ENCODE peak calls at places on chromosomes 12 and 14, in nine cellular contexts. K is fibroblast of pulmonary artery; Q is GM12878; F is thoracic aorta; P is cardiac muscle cell; X is OCI-LY7; C is GM23338; R is CD4-positive, CD25-positive, alpha-beta regulatory T cell; N is brain microvascular endothelial cell. U is an unnamed sample.

GRCh38 chr12:113071427-113072112 is 15.0 kb downstream of the DTX1 start:
- DNase-seq in K (no peak), Q (no peak), F (no peak), P (no peak), X (no peak), C (no peak), R (no peak), N (no peak), U (no peak)

GRCh38 chr14:67515386-67516079 is 17.6 kb upstream of the PLEKHH1 start:
- DNase-seq in K (peak), Q (no peak), F (no peak), P (no peak), X (peak), C (peak), R (peak), N (no peak), U (no peak)

GRCh38 chr12:127809236-127809635 is 457.7 kb upstream of the TMEM132C start:
- DNase-seq in K (peak), Q (no peak), F (no peak), P (no peak), X (no peak), C (no peak), R (no peak), N (peak), U (no peak)

GRCh38 chr12:2589381-2589780 is 205.4 kb upstream of the FKBP4 start:
- DNase-seq in K (no peak), Q (no peak), F (no peak), P (no peak), X (no peak), C (no peak), R (no peak), N (no peak), U (no peak)

GRCh38 chr14:21917699-21918436 is 244.2 kb upstream of the OR4E1 start:
- DNase-seq in K (peak), Q (peak), F (no peak), P (peak), X (peak), C (peak), R (peak), N (peak), U (peak)

GRCh38 chr12:8648598-8649205 is 13.9 kb downstream of the MFAP5 start:
- DNase-seq in K (no peak), Q (peak), F (no peak), P (no peak), X (peak), C (no peak), R (peak), N (no peak), U (no peak)

GRCh38 chr12:132338781-132339180 is 9.4 kb upstream of the GALNT9 start:
- DNase-seq in K (no peak), Q (no peak), F (no peak), P (no peak), X (no peak), C (no peak), R (no peak), N (no peak), U (no peak)

GRCh38 chr14:33357225-33358010 is 418.7 kb downstream of the NPAS3 start:
- DNase-seq in K (no peak), Q (no peak), F (no peak), P (peak), X (no peak), C (no peak), R (no peak), N (no peak), U (no peak)

GRCh38 chr12:52214421-52214802 is 18.6 kb upstream of the KRT7 start:
- DNase-seq in K (no peak), Q (no peak), F (no peak), P (no peak), X (no peak), C (no peak), R (no peak), N (no peak), U (no peak)

GRCh38 chr12:41589878-41590277 is 401.8 kb downstream of the PDZRN4 start:
- DNase-seq in K (no peak), Q (no peak), F (no peak), P (no peak), X (no peak), C (no peak), R (no peak), N (no peak), U (no peak)

GRCh38 chr12:59040043-59040442 is 119.7 kb upstream of the LRIG3 start:
- DNase-seq in K (no peak), Q (no peak), F (no peak), P (no peak), X (no peak), C (no peak), R (no peak), N (no peak), U (no peak)

GRCh38 chr12:124938066-124938465 is 23.6 kb upstream of the UBC start:
- DNase-seq in K (no peak), Q (peak), F (no peak), P (no peak), X (peak), C (no peak), R (no peak), N (no peak), U (no peak)

GRCh38 chr12:48216785-48217184 is 13.7 kb upstream of the OR10AD1 start:
- DNase-seq in K (no peak), Q (no peak), F (no peak), P (no peak), X (no peak), C (no peak), R (no peak), N (no peak), U (no peak)

GRCh38 chr14:20460458-20461229 is 590 bp downstream of the PIP4P1 start:
- DNase-seq in K (no peak), Q (peak), F (no peak), P (no peak), X (peak), C (peak), R (peak), N (no peak), U (no peak)

GRCh38 chr12:70049596-70050360 is 193.5 kb upstream of the CNOT2 start:
- DNase-seq in K (no peak), Q (peak), F (no peak), P (no peak), X (peak), C (no peak), R (no peak), N (no peak), U (no peak)

GRCh38 chr14:87332001-87332400 is 661.0 kb downstream of the GALC start:
- DNase-seq in K (peak), Q (no peak), F (no peak), P (no peak), X (no peak), C (no peak), R (no peak), N (no peak), U (no peak)

GRCh38 chr12:12992418-12993175 is 7.5 kb downstream of the HEBP1 start:
- DNase-seq in K (peak), Q (no peak), F (no peak), P (no peak), X (no peak), C (peak), R (no peak), N (peak), U (no peak)

GRCh38 chr12:68122236-68122920 is 37.2 kb downstream of the IFNG start:
- DNase-seq in K (no peak), Q (no peak), F (no peak), P (no peak), X (no peak), C (no peak), R (no peak), N (peak), U (no peak)

GRCh38 chr12:34398366-34398705 is 376.0 kb downstream of the ALG10 start:
- DNase-seq in K (no peak), Q (no peak), F (no peak), P (no peak), X (no peak), C (no peak), R (no peak), N (no peak), U (no peak)

GRCh38 chr12:111178194-111179081 is 190.5 kb downstream of the PHETA1 start:
- DNase-seq in K (no peak), Q (no peak), F (no peak), P (peak), X (no peak), C (no peak), R (no peak), N (no peak), U (no peak)

GRCh38 chr14:29643415-29644206 is 284.0 kb downstream of the PRKD1 start:
- DNase-seq in K (peak), Q (no peak), F (no peak), P (no peak), X (no peak), C (peak), R (no peak), N (no peak), U (no peak)

GRCh38 chr12:106672308-106673085 is 89.7 kb downstream of the RFX4 start:
- DNase-seq in K (no peak), Q (no peak), F (no peak), P (peak), X (no peak), C (peak), R (no peak), N (no peak), U (no peak)
- H3K4me3 ChIP-seq in K (no peak), Q (no peak), F (no peak), P (no peak), X (no peak), C (peak), R (no peak), N (no peak), U (no peak)

DNA sequence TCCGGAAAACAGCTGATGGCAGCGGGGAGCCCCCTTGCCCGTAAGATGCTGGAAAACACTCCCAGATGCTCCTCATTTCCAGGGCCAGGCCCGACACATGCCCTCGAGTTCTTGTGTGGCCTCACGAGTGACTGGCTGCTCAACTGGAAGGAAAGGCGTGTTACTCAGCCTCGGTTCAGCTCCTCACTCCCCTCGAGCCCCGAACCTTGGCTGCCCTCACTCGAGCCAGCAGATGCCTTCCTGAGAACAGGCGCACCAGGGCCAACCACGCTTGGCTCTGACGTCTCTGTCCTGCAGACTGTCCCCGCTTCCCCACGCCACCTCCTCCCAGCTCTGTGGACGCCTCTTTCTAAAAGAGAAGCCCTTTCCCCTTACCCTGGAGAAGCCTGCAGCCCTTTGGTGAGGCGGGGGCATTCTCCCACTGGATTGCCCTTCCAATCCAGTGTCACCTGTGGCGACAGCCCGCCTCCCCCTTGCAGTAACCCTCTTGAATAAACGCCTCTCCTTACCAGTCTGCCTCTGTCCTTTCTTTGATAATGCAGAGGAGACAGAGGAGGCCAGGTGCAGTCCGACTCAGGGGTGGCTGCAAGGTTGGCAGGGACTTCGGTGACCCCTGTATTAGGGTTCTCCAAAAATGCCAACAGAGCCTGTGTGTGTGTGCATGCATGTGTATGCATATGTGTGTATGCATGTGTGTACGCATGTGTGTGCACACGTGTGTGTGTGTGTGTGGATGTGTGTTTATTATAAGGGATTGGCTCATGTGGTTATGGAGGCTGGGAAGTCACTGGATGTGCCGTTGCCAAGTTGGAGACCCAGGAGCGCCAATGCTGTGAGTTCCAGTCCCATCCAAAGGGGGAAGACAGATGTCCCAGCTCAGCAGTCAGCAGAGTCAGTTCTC is 166.3 kb downstream of the KIF26A start:
- DNase-seq in K (no peak), Q (no peak), F (no peak), P (no peak), X (no peak), C (no peak), R (no peak), N (no peak), U (no peak)
- H3K4me3 ChIP-seq in K (no peak), Q (no peak), F (no peak), P (no peak), X (no peak), C (no peak), R (no peak), N (no peak), U (no peak)

GRCh38 chr12:4307593-4308333 is 13.2 kb upstream of the TIGAR start:
- DNase-seq in K (peak), Q (no peak), F (no peak), P (peak), X (peak), C (peak), R (no peak), N (peak), U (no peak)
- H3K4me3 ChIP-seq in K (no peak), Q (no peak), F (no peak), P (no peak), X (no peak), C (peak), R (no peak), N (peak), U (no peak)

DNA sequence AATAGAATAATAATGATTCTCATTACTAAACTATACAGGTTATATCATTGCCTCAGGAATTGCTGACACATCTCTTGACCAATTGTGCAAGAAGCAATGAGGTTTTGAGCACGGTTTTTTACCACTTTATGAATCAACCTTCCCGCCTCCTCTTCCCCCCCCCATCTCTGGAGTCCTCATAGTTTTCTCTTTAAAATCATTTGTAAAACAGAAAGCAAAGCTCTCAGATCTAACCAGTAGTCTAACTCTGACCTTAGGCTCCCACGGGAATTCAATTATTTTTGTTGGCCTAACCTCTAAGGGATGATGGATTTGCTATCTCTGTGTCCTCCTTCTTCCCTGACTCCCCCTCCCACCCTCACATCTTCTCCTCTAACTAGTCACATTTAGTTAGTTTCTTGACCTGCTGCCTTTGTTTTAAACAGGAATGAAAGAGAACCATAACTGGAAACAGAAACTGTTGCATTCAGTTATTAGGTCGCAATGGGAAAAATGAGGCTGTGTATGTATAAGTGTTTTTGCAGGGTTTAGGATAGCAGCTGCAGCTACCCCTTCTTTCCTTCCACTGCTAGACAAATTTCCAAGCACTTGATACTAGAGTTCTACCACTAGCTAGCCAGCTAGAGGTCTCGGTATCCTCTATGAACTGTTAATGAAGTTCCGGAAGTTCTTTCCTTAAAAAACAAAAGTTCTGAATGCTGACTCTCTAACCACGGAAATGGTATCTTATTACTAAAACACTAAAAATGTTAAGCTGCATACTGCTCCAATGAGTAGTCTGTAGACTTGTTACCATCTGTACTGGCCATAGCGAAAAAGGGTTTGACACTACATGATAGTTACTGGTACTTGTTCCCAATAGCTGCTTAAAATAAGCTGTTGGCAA is 65.4 kb downstream of the TAOK3 start:
- DNase-seq in K (peak), Q (peak), F (no peak), P (no peak), X (no peak), C (no peak), R (no peak), N (peak), U (no peak)
- H3K4me3 ChIP-seq in K (peak), Q (peak), F (peak), P (no peak), X (no peak), C (no peak), R (peak), N (peak), U (no peak)

GRCh38 chr14:23630687-23631086 is 5.5 kb upstream of the DHRS2 start:
- DNase-seq in K (no peak), Q (no peak), F (no peak), P (no peak), X (no peak), C (no peak), R (no peak), N (no peak), U (no peak)

GRCh38 chr14:23633160-23633701 is 2.9 kb upstream of the DHRS2 start:
- DNase-seq in K (no peak), Q (no peak), F (no peak), P (peak), X (no peak), C (peak), R (no peak), N (no peak), U (no peak)

GRCh38 chr14:23632461-23633159 is 3.6 kb upstream of the DHRS2 start:
- DNase-seq in K (no peak), Q (no peak), F (no peak), P (no peak), X (no peak), C (no peak), R (no peak), N (no peak), U (no peak)

GRCh38 chr14:23631234-23631633 is 4.9 kb upstream of the DHRS2 start:
- DNase-seq in K (no peak), Q (no peak), F (no peak), P (no peak), X (no peak), C (no peak), R (no peak), N (no peak), U (no peak)

DNA sequence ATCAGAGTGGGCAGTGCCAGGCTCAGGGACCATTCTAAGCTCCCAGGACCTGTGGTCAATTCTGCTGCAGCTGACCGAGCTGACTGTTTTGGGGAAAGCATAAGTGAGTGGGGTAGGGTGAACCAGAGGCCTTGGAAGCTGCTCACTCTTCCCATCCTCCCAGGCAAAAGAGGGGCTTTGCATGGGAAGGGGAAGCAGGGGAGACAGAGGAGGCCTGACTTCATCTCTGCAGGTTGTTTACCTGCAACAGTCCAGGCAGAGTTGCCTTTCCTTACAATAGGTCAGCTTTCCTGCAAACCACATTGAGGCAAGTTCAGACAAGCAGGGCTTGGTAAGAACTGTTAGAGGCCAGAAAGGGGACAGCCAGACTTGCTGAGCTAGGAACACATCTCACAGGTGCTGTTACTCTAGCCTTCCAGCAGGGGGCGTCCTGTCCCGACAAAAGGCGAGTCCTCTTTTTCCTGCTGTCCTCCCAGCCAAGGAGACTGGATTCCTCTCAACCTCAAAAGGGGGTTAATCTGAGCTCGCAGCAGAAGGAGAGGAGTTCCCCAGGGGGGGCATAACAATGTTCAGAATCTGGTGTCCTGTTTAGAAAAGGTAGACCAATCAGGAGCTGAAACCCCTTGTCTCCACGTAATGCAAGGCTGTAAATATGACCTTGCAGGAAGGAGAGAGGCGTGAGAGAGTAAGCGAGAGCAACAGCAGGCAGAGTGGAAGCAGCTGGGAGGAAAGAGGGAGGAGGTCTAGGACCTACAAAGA is 4.3 kb upstream of the DHRS2 start:
- DNase-seq in K (peak), Q (peak), F (no peak), P (peak), X (peak), C (peak), R (peak), N (peak), U (peak)
- H3K4me3 ChIP-seq in K (peak), Q (no peak), F (peak), P (no peak), X (no peak), C (no peak), R (peak), N (no peak), U (no peak)

DNA sequence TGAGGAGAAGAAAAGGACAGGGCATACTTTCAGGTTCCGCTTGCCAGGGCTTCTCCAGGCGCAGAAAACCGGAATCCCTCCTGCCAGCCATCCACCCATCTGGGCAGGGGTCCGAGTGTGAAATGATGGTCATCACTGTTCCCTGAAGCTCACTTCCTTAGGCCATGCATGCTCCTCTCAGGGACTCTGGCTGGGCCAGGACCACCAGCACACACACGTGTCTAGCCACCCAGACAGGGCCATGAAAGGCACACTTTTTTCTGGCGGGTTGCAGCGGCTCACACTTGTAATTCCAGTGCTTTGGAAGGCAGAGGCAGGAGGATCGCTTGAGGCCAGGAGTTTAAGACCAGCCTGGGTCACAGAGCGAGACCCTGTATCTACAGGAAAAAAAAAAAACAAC is 1.5 kb downstream of the TCL1A start:
- DNase-seq in K (no peak), Q (no peak), F (no peak), P (no peak), X (peak), C (no peak), R (no peak), N (no peak), U (no peak)
- H3K4me3 ChIP-seq in K (no peak), Q (peak), F (no peak), P (no peak), X (peak), C (no peak), R (no peak), N (no peak), U (no peak)

U was measured in Jurkat, Clone E6-1.